ENCODE peak calls at places on chromosomes 16 and 17, in nine cellular contexts. K is myocyte; R is T-helper 1 cell; P is memory B cell; S is CD8-positive, alpha-beta T cell; M is naive thymus-derived CD8-positive, alpha-beta T cell; G is GM03348; Y is progenitor cell of endocrine pancreas; J is astrocyte of the cerebellum. Z is an unnamed sample.

GRCh38 chr17:19384723-19385391 is 2.1 kb downstream of the MFAP4 start:
- DNase-seq in Y (no peak), S (no peak), G (peak; percentile 86), P (no peak), M (no peak), K (peak; percentile 89), J (no peak), R (no peak), Z (peak; percentile 94)

GRCh38 chr16:23282508-23282907 is 19.6 kb upstream of the SCNN1B start:
- DNase-seq in J (no peak), G (no peak), K (no peak), S (no peak), Y (no peak), M (no peak), R (no peak), P (no peak), Z (no peak)

GRCh38 chr17:42422412-42422957 is 571 bp downstream of the CAVIN1 start:
- DNase-seq in Y (no peak), M (no peak), P (peak; percentile 38), K (no peak), G (peak; percentile 58), S (no peak), R (no peak), J (no peak), Z (peak; percentile 65)

GRCh38 chr17:61418433-61418832 is 18.8 kb downstream of the TBX2 start:
- DNase-seq in G (no peak), M (no peak), J (no peak), R (no peak), K (no peak), P (no peak), Y (no peak), S (no peak), Z (no peak)

GRCh38 chr16:84692451-84692850 is 7.3 kb upstream of the USP10 start:
- DNase-seq in K (no peak), P (no peak), Y (no peak), G (no peak), J (no peak), R (no peak), M (no peak), S (no peak), Z (no peak)

GRCh38 chr16:31125844-31126243 is 8.4 kb downstream of the KAT8 start:
- DNase-seq in P (no peak), M (no peak), G (no peak), J (no peak), S (no peak), Y (no peak), K (no peak), R (no peak), Z (no peak)

GRCh38 chr16:2856061-2856670 is 1.8 kb downstream of the PRSS22 start:
- DNase-seq in P (no peak), Y (no peak), M (no peak), R (no peak), K (no peak), J (no peak), S (no peak), G (peak; percentile 38), Z (no peak)

GRCh38 chr16:30775131-30775380 is 11.9 kb downstream of the ZNF629 start:
- DNase-seq in P (no peak), Y (no peak), M (no peak), K (no peak), S (no peak), R (no peak), G (no peak), J (no peak), Z (no peak)

GRCh38 chr17:12691173-12691572 is 25.5 kb downstream of the MYOCD start:
- DNase-seq in M (no peak), K (no peak), J (no peak), G (peak; percentile 57), S (no peak), P (no peak), R (no peak), Y (no peak), Z (no peak)

GRCh38 chr16:79066621-79067020 is 533.9 kb downstream of the MAF start:
- DNase-seq in Y (no peak), J (no peak), P (no peak), K (no peak), G (no peak), S (no peak), M (no peak), R (no peak), Z (no peak)

GRCh38 chr16:67451704-67452435 is 20.9 kb downstream of the HSD11B2 start:
- DNase-seq in K (peak; percentile 88), M (no peak), G (no peak), J (no peak), R (no peak), Y (no peak), P (no peak), S (no peak), Z (peak; percentile 55)

GRCh38 chr17:37726248-37726647 is 18.6 kb downstream of the HNF1B start:
- DNase-seq in M (no peak), R (no peak), P (no peak), G (no peak), Y (no peak), K (no peak), S (no peak), J (no peak), Z (no peak)

GRCh38 chr16:85209526-85210121 is 97.4 kb upstream of the CIBAR2 start:
- DNase-seq in G (no peak), S (no peak), P (no peak), M (no peak), J (no peak), K (no peak), R (no peak), Y (no peak), Z (peak; percentile 84)

GRCh38 chr16:23013484-23013883 is 135.8 kb downstream of the USP31 start:
- DNase-seq in M (no peak), R (no peak), K (peak; percentile 1), P (no peak), S (no peak), J (no peak), G (no peak), Y (no peak), Z (no peak)

GRCh38 chr17:17692353-17693252 is 11.3 kb downstream of the RAI1 start:
- DNase-seq in M (no peak), S (no peak), P (no peak), J (no peak), Y (no peak), K (no peak), G (no peak), R (no peak), Z (no peak)

GRCh38 chr16:50338371-50339231 is 30.2 kb downstream of the BRD7 start:
- DNase-seq in G (peak; percentile 17), K (no peak), J (no peak), M (peak; percentile 56), P (no peak), Y (no peak), S (no peak), R (no peak), Z (no peak)

GRCh38 chr17:75077490-75078096 is 10.2 kb upstream of the SLC16A5 start:
- DNase-seq in M (peak; percentile 40), J (no peak), P (peak; percentile 56), S (no peak), R (peak; percentile 36), Y (no peak), G (peak; percentile 36), K (no peak), Z (peak; percentile 88)

GRCh38 chr16:78407191-78407590 is 307.7 kb downstream of the WWOX start:
- DNase-seq in P (no peak), G (no peak), M (no peak), K (no peak), R (no peak), S (no peak), Y (no peak), J (peak; percentile 1), Z (no peak)

GRCh38 chr17:17886253-17886652 is 49.5 kb upstream of the SREBF1 start:
- DNase-seq in Y (no peak), K (no peak), S (no peak), R (no peak), P (no peak), M (no peak), G (no peak), J (no peak), Z (peak; percentile 76)

GRCh38 chr17:17792551-17793377 is 44.0 kb downstream of the SREBF1 start:
- DNase-seq in Y (no peak), R (peak; percentile 38), M (peak; percentile 67), K (no peak), P (no peak), S (peak; percentile 39), G (no peak), J (peak; percentile 45), Z (peak; percentile 75)

GRCh38 chr16:50526796-50527195 is 21.4 kb upstream of the NKD1 start:
- DNase-seq in J (no peak), P (no peak), M (no peak), R (no peak), G (no peak), K (no peak), Y (no peak), S (no peak), Z (no peak)

GRCh38 chr17:7633093-7633492 is 3.2 kb downstream of the SHBG start:
- DNase-seq in J (no peak), S (no peak), P (no peak), M (no peak), Y (no peak), K (no peak), G (no peak), R (no peak), Z (no peak)

GRCh38 chr17:47267354-47267828 is 13.8 kb downstream of the ITGB3 start:
- DNase-seq in J (peak; percentile 98), K (peak; percentile 50), R (no peak), M (no peak), G (peak; percentile 70), P (no peak), Y (no peak), S (no peak), Z (no peak)

GRCh38 chr16:75621170-75621477 is 2.0 kb downstream of the ADAT1 start:
- DNase-seq in Y (no peak), R (no peak), S (no peak), P (no peak), K (peak; percentile 51), M (no peak), G (peak; percentile 52), J (no peak), Z (no peak)

GRCh38 chr16:4136229-4136813 is 20.1 kb upstream of the ADCY9 start:
- DNase-seq in J (no peak), Y (peak; percentile 14), M (no peak), G (no peak), P (no peak), S (no peak), K (no peak), R (no peak), Z (no peak)

GRCh38 chr16:29147710-29148425 is 163.0 kb downstream of the LAT start:
- DNase-seq in Y (no peak), M (no peak), K (no peak), J (no peak), P (no peak), G (no peak), R (no peak), S (no peak), Z (no peak)

GRCh38 chr16:57084257-57084770 is 8.1 kb upstream of the CPNE2 start:
- DNase-seq in S (peak; percentile 58), K (peak; percentile 75), Y (peak; percentile 58), R (peak; percentile 54), M (peak; percentile 85), P (peak; percentile 72), G (peak; percentile 92), J (peak; percentile 47), Z (peak; percentile 73)

GRCh38 chr16:21649196-21649595 is 3.2 kb downstream of the IGSF6 start:
- DNase-seq in P (no peak), K (no peak), S (no peak), Y (no peak), J (no peak), R (no peak), G (no peak), M (no peak), Z (no peak)